ENCODE peak calls at places on chromosomes 12 and 14, in six cellular contexts. One of them, this sample, is unnamed.

GRCh38 chr12:100311317-100311716 is 44.3 kb downstream of the SCYL2 start:
- DNase-seq in left lung: no peak
- DNase-seq in mesendoderm: no peak
- DNase-seq in AG10803: no peak
- DNase-seq in Caco-2: no peak
- DNase-seq in upper lobe of left lung: no peak
- DNase-seq in this sample: no peak

GRCh38 chr14:24057271-24057670 is 5.5 kb downstream of the CARMIL3 start:
- DNase-seq in left lung: no peak
- DNase-seq in mesendoderm: no peak
- DNase-seq in AG10803: no peak
- DNase-seq in Caco-2: no peak
- DNase-seq in upper lobe of left lung: no peak
- DNase-seq in this sample: no peak

GRCh38 chr12:18808221-18808620 is 70.3 kb downstream of the CAPZA3 start:
- DNase-seq in left lung: no peak
- DNase-seq in mesendoderm: no peak
- DNase-seq in AG10803: no peak
- DNase-seq in Caco-2: no peak
- DNase-seq in upper lobe of left lung: no peak
- DNase-seq in this sample: no peak

GRCh38 chr14:24673534-24674203 is 39.7 kb upstream of the GZMB start:
- DNase-seq in left lung: no peak
- DNase-seq in mesendoderm: no peak
- DNase-seq in AG10803: no peak
- DNase-seq in Caco-2: no peak
- DNase-seq in upper lobe of left lung: no peak
- DNase-seq in this sample: no peak

GRCh38 chr14:24051789-24052655 is at the start of gene CARMIL3:
- DNase-seq in left lung: peak
- DNase-seq in mesendoderm: peak
- DNase-seq in AG10803: peak
- DNase-seq in Caco-2: peak
- DNase-seq in upper lobe of left lung: peak
- DNase-seq in this sample: peak

GRCh38 chr12:121524196-121524930 is 56.5 kb downstream of the KDM2B start:
- DNase-seq in left lung: no peak
- DNase-seq in mesendoderm: no peak
- DNase-seq in AG10803: no peak
- DNase-seq in Caco-2: no peak
- DNase-seq in upper lobe of left lung: peak
- DNase-seq in this sample: no peak

GRCh38 chr12:71371132-71371531 is 68.5 kb upstream of the LGR5 start:
- DNase-seq in left lung: no peak
- DNase-seq in mesendoderm: peak
- DNase-seq in AG10803: no peak
- DNase-seq in Caco-2: peak
- DNase-seq in upper lobe of left lung: no peak
- DNase-seq in this sample: no peak

GRCh38 chr12:24777359-24777758 is 171.5 kb downstream of the BCAT1 start:
- DNase-seq in left lung: no peak
- DNase-seq in mesendoderm: no peak
- DNase-seq in AG10803: no peak
- DNase-seq in Caco-2: no peak
- DNase-seq in upper lobe of left lung: no peak
- DNase-seq in this sample: no peak

GRCh38 chr14:60645191-60645590 is 4.1 kb downstream of the SIX1 start:
- DNase-seq in left lung: no peak
- DNase-seq in mesendoderm: no peak
- DNase-seq in AG10803: no peak
- DNase-seq in Caco-2: no peak
- DNase-seq in upper lobe of left lung: no peak
- DNase-seq in this sample: no peak

GRCh38 chr12:90940872-90941499 is 14.0 kb downstream of the CCER1 start:
- DNase-seq in left lung: no peak
- DNase-seq in mesendoderm: peak
- DNase-seq in AG10803: peak
- DNase-seq in Caco-2: no peak
- DNase-seq in upper lobe of left lung: no peak
- DNase-seq in this sample: peak

GRCh38 chr14:89616425-89617141 is 199.6 kb upstream of the FOXN3 start:
- DNase-seq in left lung: no peak
- DNase-seq in mesendoderm: peak
- DNase-seq in AG10803: peak
- DNase-seq in Caco-2: no peak
- DNase-seq in upper lobe of left lung: no peak
- DNase-seq in this sample: peak

GRCh38 chr14:54772451-54772881 is 130.2 kb downstream of the GCH1 start:
- DNase-seq in left lung: no peak
- DNase-seq in mesendoderm: no peak
- DNase-seq in AG10803: peak
- DNase-seq in Caco-2: no peak
- DNase-seq in upper lobe of left lung: no peak
- DNase-seq in this sample: no peak

GRCh38 chr14:92890830-92891598 is 31.9 kb upstream of the CHGA start:
- DNase-seq in left lung: no peak
- DNase-seq in mesendoderm: no peak
- DNase-seq in AG10803: no peak
- DNase-seq in Caco-2: no peak
- DNase-seq in upper lobe of left lung: no peak
- DNase-seq in this sample: no peak

GRCh38 chr12:62813031-62813829 is 121.7 kb downstream of the PPM1H start:
- DNase-seq in left lung: peak
- DNase-seq in mesendoderm: peak
- DNase-seq in AG10803: peak
- DNase-seq in Caco-2: no peak
- DNase-seq in upper lobe of left lung: no peak
- DNase-seq in this sample: peak

GRCh38 chr12:132162508-132163031 is 18.3 kb downstream of the NOC4L start:
- DNase-seq in left lung: peak
- DNase-seq in mesendoderm: no peak
- DNase-seq in AG10803: peak
- DNase-seq in Caco-2: no peak
- DNase-seq in upper lobe of left lung: peak
- DNase-seq in this sample: no peak

GRCh38 chr12:27236498-27236897 is 7.6 kb upstream of the STK38L start:
- DNase-seq in left lung: no peak
- DNase-seq in mesendoderm: no peak
- DNase-seq in AG10803: no peak
- DNase-seq in Caco-2: no peak
- DNase-seq in upper lobe of left lung: no peak
- DNase-seq in this sample: no peak

GRCh38 chr12:76158518-76159321 is 74.2 kb upstream of the NAP1L1 start:
- DNase-seq in left lung: no peak
- DNase-seq in mesendoderm: peak
- DNase-seq in AG10803: peak
- DNase-seq in Caco-2: peak
- DNase-seq in upper lobe of left lung: no peak
- DNase-seq in this sample: peak

GRCh38 chr14:20427231-20428009 is 8.5 kb downstream of the KLHL33 start:
- DNase-seq in left lung: no peak
- DNase-seq in mesendoderm: peak
- DNase-seq in AG10803: peak
- DNase-seq in Caco-2: no peak
- DNase-seq in upper lobe of left lung: no peak
- DNase-seq in this sample: no peak

GRCh38 chr12:57049890-57050289 is at the start of gene MYO1A:
- DNase-seq in left lung: no peak
- DNase-seq in mesendoderm: peak
- DNase-seq in AG10803: no peak
- DNase-seq in Caco-2: peak
- DNase-seq in upper lobe of left lung: no peak
- DNase-seq in this sample: no peak

GRCh38 chr12:55912908-55913307 is 14.8 kb downstream of the PYM1 start:
- DNase-seq in left lung: no peak
- DNase-seq in mesendoderm: no peak
- DNase-seq in AG10803: no peak
- DNase-seq in Caco-2: no peak
- DNase-seq in upper lobe of left lung: no peak
- DNase-seq in this sample: no peak

GRCh38 chr12:55906056-55906455 is 21.6 kb downstream of the PYM1 start:
- DNase-seq in left lung: no peak
- DNase-seq in mesendoderm: no peak
- DNase-seq in AG10803: peak
- DNase-seq in Caco-2: no peak
- DNase-seq in upper lobe of left lung: no peak
- DNase-seq in this sample: no peak

GRCh38 chr12:55909513-55909884 is 18.2 kb downstream of the PYM1 start:
- DNase-seq in left lung: no peak
- DNase-seq in mesendoderm: no peak
- DNase-seq in AG10803: no peak
- DNase-seq in Caco-2: no peak
- DNase-seq in upper lobe of left lung: no peak
- DNase-seq in this sample: no peak

GRCh38 chr12:55908726-55909512 is 18.8 kb downstream of the PYM1 start:
- DNase-seq in left lung: no peak
- DNase-seq in mesendoderm: no peak
- DNase-seq in AG10803: peak
- DNase-seq in Caco-2: peak
- DNase-seq in upper lobe of left lung: no peak
- DNase-seq in this sample: peak
- H3K4me3 ChIP-seq in left lung: no peak
- H3K4me3 ChIP-seq in mesendoderm: no peak
- H3K4me3 ChIP-seq in AG10803: no peak
- H3K4me3 ChIP-seq in Caco-2: no peak
- H3K4me3 ChIP-seq in upper lobe of left lung: no peak
- H3K4me3 ChIP-seq in this sample: no peak

GRCh38 chr14:98792171-98792570 is 479.8 kb downstream of the BCL11B start:
- DNase-seq in left lung: no peak
- DNase-seq in mesendoderm: no peak
- DNase-seq in AG10803: no peak
- DNase-seq in Caco-2: no peak
- DNase-seq in upper lobe of left lung: no peak
- DNase-seq in this sample: no peak
- H3K4me3 ChIP-seq in left lung: no peak
- H3K4me3 ChIP-seq in mesendoderm: no peak
- H3K4me3 ChIP-seq in AG10803: no peak
- H3K4me3 ChIP-seq in Caco-2: no peak
- H3K4me3 ChIP-seq in upper lobe of left lung: no peak
- H3K4me3 ChIP-seq in this sample: no peak

GRCh38 chr12:64826234-64826633 is 1.8 kb downstream of the TBC1D30 start:
- DNase-seq in left lung: no peak
- DNase-seq in mesendoderm: peak
- DNase-seq in AG10803: peak
- DNase-seq in Caco-2: no peak
- DNase-seq in upper lobe of left lung: no peak
- DNase-seq in this sample: peak

GRCh38 chr12:64824130-64824499 is 332 bp upstream of the TBC1D30 start:
- DNase-seq in left lung: no peak
- DNase-seq in mesendoderm: no peak
- DNase-seq in AG10803: no peak
- DNase-seq in Caco-2: no peak
- DNase-seq in upper lobe of left lung: no peak
- DNase-seq in this sample: no peak

GRCh38 chr12:64825143-64826011 is 930 bp downstream of the TBC1D30 start:
- DNase-seq in left lung: peak
- DNase-seq in mesendoderm: peak
- DNase-seq in AG10803: no peak
- DNase-seq in Caco-2: no peak
- DNase-seq in upper lobe of left lung: peak
- DNase-seq in this sample: no peak

GRCh38 chr12:64821116-64821630 is 3.3 kb upstream of the TBC1D30 start:
- DNase-seq in left lung: no peak
- DNase-seq in mesendoderm: no peak
- DNase-seq in AG10803: no peak
- DNase-seq in Caco-2: no peak
- DNase-seq in upper lobe of left lung: no peak
- DNase-seq in this sample: no peak

GRCh38 chr12:64824500-64825142 is at the start of gene TBC1D30:
- DNase-seq in left lung: peak
- DNase-seq in mesendoderm: peak
- DNase-seq in AG10803: peak
- DNase-seq in Caco-2: peak
- DNase-seq in upper lobe of left lung: peak
- DNase-seq in this sample: peak
- H3K4me3 ChIP-seq in left lung: peak
- H3K4me3 ChIP-seq in mesendoderm: peak
- H3K4me3 ChIP-seq in AG10803: peak
- H3K4me3 ChIP-seq in Caco-2: peak
- H3K4me3 ChIP-seq in upper lobe of left lung: peak
- H3K4me3 ChIP-seq in this sample: peak

GRCh38 chr12:123267991-123268843 is 3.4 kb downstream of the CDK2AP1 start:
- DNase-seq in left lung: peak
- DNase-seq in mesendoderm: no peak
- DNase-seq in AG10803: peak
- DNase-seq in Caco-2: no peak
- DNase-seq in upper lobe of left lung: peak
- DNase-seq in this sample: no peak
- H3K4me3 ChIP-seq in left lung: peak
- H3K4me3 ChIP-seq in mesendoderm: no peak
- H3K4me3 ChIP-seq in AG10803: no peak
- H3K4me3 ChIP-seq in Caco-2: no peak
- H3K4me3 ChIP-seq in upper lobe of left lung: peak
- H3K4me3 ChIP-seq in this sample: no peak

DNA sequence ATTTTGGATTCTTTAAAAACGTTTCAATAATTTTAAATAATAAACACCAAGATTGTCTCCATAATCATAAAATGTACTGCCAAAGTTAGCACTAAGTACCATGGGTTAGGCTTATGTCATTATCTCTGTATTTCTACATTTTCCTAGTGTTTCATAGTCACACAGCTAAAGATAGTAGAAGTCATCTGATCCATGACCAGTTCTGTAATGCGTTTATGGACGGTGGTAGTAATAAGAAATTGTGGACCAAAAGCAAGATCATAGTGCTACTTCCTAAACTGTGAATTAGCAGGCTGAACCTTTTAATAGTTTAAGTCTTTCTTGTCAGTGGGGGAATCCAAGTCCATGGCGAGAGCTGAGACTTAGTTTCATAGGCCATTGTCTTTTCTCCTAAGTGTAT is 142.1 kb downstream of the AKAP6 start:
- DNase-seq in left lung: no peak
- DNase-seq in mesendoderm: no peak
- DNase-seq in AG10803: no peak
- DNase-seq in Caco-2: no peak
- DNase-seq in upper lobe of left lung: no peak
- DNase-seq in this sample: no peak
- H3K4me3 ChIP-seq in left lung: no peak
- H3K4me3 ChIP-seq in mesendoderm: no peak
- H3K4me3 ChIP-seq in AG10803: no peak
- H3K4me3 ChIP-seq in Caco-2: no peak
- H3K4me3 ChIP-seq in upper lobe of left lung: no peak
- H3K4me3 ChIP-seq in this sample: no peak

DNA sequence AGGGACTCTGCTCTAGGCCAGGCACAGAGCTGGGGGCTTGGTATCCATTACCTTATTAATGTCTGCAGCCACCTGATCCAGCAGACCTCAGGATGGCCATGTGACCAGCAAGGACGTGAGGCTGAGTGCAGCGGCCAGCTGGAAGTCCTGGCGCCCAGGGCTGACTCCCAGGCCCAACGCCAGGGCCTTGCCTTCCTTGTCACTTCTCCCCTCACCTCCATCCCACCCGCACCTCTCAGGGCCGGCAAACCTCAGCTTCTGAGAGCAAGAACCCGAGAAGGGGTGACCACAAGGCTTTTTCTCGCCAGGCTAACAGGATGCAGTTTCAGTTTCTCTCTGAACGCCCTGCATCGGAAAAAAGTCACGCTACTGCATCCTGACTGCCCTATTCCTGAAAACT is 15.4 kb downstream of the RAB35 start:
- DNase-seq in left lung: peak
- DNase-seq in mesendoderm: no peak
- DNase-seq in AG10803: no peak
- DNase-seq in Caco-2: no peak
- DNase-seq in upper lobe of left lung: no peak
- DNase-seq in this sample: no peak
- H3K4me3 ChIP-seq in left lung: no peak
- H3K4me3 ChIP-seq in mesendoderm: no peak
- H3K4me3 ChIP-seq in AG10803: no peak
- H3K4me3 ChIP-seq in Caco-2: no peak
- H3K4me3 ChIP-seq in upper lobe of left lung: no peak
- H3K4me3 ChIP-seq in this sample: no peak